ENCODE peak calls at places on chromosome 1, in four cellular contexts. V is H9, K is mesendoderm, W is H1. I is an unnamed sample.

GRCh38 chr1:29245876-29246275 is 9.6 kb downstream of the PTPRU start:
- DNase-seq in V (no peak), K (no peak), W (no peak), I (peak; percentile 53)

GRCh38 chr1:158008630-158009029 is 15.2 kb downstream of the KIRREL1 start:
- DNase-seq in W (no peak), V (no peak), K (no peak), I (no peak)

GRCh38 chr1:17125756-17126237 is 6.5 kb upstream of the PADI2 start:
- DNase-seq in W (peak; percentile 99), K (peak; percentile 85), V (peak; percentile 93), I (peak; percentile 68)

GRCh38 chr1:169113613-169114119 is 7.2 kb downstream of the ATP1B1 start:
- DNase-seq in V (peak; percentile 69), W (no peak), K (peak; percentile 96), I (peak; percentile 95)

GRCh38 chr1:76146184-76146583 is 71.6 kb downstream of the ST6GALNAC3 start:
- DNase-seq in K (no peak), V (no peak), W (no peak), I (no peak)

GRCh38 chr1:8364528-8365442 is 46.9 kb downstream of the SLC45A1 start:
- DNase-seq in W (no peak), V (no peak), K (no peak), I (no peak)

GRCh38 chr1:218426343-218426657 is 81.2 kb downstream of the TGFB2 start:
- DNase-seq in K (no peak), V (no peak), W (no peak), I (peak; percentile 43)

GRCh38 chr1:39178541-39179431 is 25.7 kb upstream of the MACF1 start:
- DNase-seq in W (no peak), K (peak; percentile 78), V (no peak), I (peak; percentile 77)

GRCh38 chr1:51329443-51330325 is 678 bp downstream of the TTC39A start:
- DNase-seq in W (no peak), V (no peak), K (no peak), I (no peak)

GRCh38 chr1:7642781-7643180 is 128.3 kb upstream of the VAMP3 start:
- DNase-seq in V (no peak), K (no peak), W (no peak), I (peak; percentile 14)

GRCh38 chr1:154760469-154760933 is 109.6 kb downstream of the KCNN3 start:
- DNase-seq in W (peak; percentile 93), K (peak; percentile 61), V (peak; percentile 78), I (no peak)

GRCh38 chr1:205668951-205669340 is 11.4 kb downstream of the SLC45A3 start:
- DNase-seq in W (no peak), K (no peak), V (no peak), I (no peak)

GRCh38 chr1:185358957-185359356 is 41.9 kb upstream of the IVNS1ABP start:
- DNase-seq in V (no peak), K (no peak), W (no peak), I (no peak)

GRCh38 chr1:52139817-52140540 is 1.9 kb upstream of the ZFYVE9 start:
- DNase-seq in V (no peak), W (no peak), K (no peak), I (peak; percentile 88)

GRCh38 chr1:41322835-41323234 is 38.4 kb upstream of the FOXO6 start:
- DNase-seq in W (peak; percentile 80), K (peak; percentile 76), V (peak; percentile 79), I (no peak)

GRCh38 chr1:21379571-21379970 is 60.4 kb upstream of the NBPF3 start:
- DNase-seq in V (no peak), W (no peak), K (no peak), I (no peak)

GRCh38 chr1:21378705-21379494 is 61.0 kb upstream of the NBPF3 start:
- DNase-seq in K (no peak), V (no peak), W (no peak), I (no peak)

GRCh38 chr1:21383785-21384401 is 56.0 kb upstream of the NBPF3 start:
- DNase-seq in W (no peak), K (peak; percentile 21), V (no peak), I (no peak)

GRCh38 chr1:21384620-21385019 is 55.3 kb upstream of the NBPF3 start:
- DNase-seq in K (no peak), W (no peak), V (no peak), I (no peak)

DNA sequence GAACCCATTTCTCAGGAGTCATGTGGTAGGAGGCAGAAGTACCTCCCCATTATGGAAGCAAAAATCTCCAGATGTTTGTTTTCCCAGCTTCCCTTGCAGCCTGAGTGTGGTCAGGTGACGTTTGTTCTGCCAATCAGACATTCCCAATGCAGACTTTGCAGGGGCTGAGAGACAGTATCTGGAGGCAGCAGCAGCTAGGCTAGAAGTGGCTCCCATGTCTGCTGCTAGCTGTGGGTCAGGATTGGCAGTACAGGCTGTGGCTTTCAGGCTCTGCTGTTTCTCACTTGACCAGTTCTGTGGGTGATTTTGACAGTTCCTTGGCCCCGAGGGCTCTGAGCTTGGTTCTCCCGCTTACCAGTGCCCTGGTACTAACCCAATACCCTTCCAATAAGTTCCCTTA is 58.6 kb upstream of the NBPF3 start:
- DNase-seq in V (no peak), K (peak; percentile 5), W (no peak), I (no peak)
- H4K5ac ChIP-seq in V (no peak overlapping the region), K (no peak overlapping the region), W (no peak overlapping the region), I (no peak overlapping the region)

GRCh38 chr1:240073097-240073496 is 18.6 kb upstream of the FMN2 start:
- DNase-seq in V (peak; percentile 35), W (no peak), K (peak; percentile 50), I (no peak)
- H4K5ac ChIP-seq in V (no peak overlapping the region), W (no peak overlapping the region), K (no peak overlapping the region), I (no peak overlapping the region)

GRCh38 chr1:201647094-201647493 is 108.2 kb downstream of the NAV1 start:
- DNase-seq in V (no peak), W (no peak), K (no peak), I (no peak)

GRCh38 chr1:201648066-201648910 is 109.4 kb downstream of the NAV1 start:
- DNase-seq in K (peak; percentile 68), W (peak; percentile 71), V (peak; percentile 65), I (peak; percentile 75)

GRCh38 chr1:201647722-201648065 is 108.8 kb downstream of the NAV1 start:
- DNase-seq in W (peak; percentile 61), V (no peak), K (no peak), I (no peak)

GRCh38 chr1:201645956-201646355 is 107.0 kb downstream of the NAV1 start:
- DNase-seq in K (no peak), W (no peak), V (no peak), I (peak; percentile 45)

GRCh38 chr1:201646623-201647022 is 107.7 kb downstream of the NAV1 start:
- DNase-seq in W (no peak), K (no peak), V (no peak), I (no peak)
- H4K5ac ChIP-seq in W (no peak overlapping the region), K (no peak overlapping the region), V (no peak overlapping the region), I (no peak overlapping the region)

GRCh38 chr1:96361961-96362360 is 359.6 kb upstream of the PTBP2 start:
- DNase-seq in V (no peak), K (no peak), W (no peak), I (no peak)
- H4K5ac ChIP-seq in V (no peak overlapping the region), K (no peak overlapping the region), W (no peak overlapping the region), I (peak overlapping the region; percentile 64)

GRCh38 chr1:3945222-3945621 is 45.1 kb upstream of the C1orf174 start:
- DNase-seq in K (no peak), V (peak; percentile 15), W (no peak), I (no peak)

GRCh38 chr1:3945916-3946840 is 46.1 kb upstream of the C1orf174 start:
- DNase-seq in W (no peak), V (no peak), K (no peak), I (no peak)

GRCh38 chr1:3944621-3944914 is 44.5 kb upstream of the C1orf174 start:
- DNase-seq in V (no peak), W (no peak), K (no peak), I (no peak)

GRCh38 chr1:3943806-3944620 is 43.9 kb upstream of the C1orf174 start:
- DNase-seq in W (no peak), K (no peak), V (no peak), I (no peak)

GRCh38 chr1:3948344-3948743 is 48.3 kb upstream of the C1orf174 start:
- DNase-seq in W (no peak), V (peak; percentile 25), K (no peak), I (no peak)
- H4K5ac ChIP-seq in W (no peak overlapping the region), V (no peak overlapping the region), K (no peak overlapping the region), I (no peak overlapping the region)

GRCh38 chr1:30845891-30846290 is 62.7 kb downstream of the SDC3 start:
- DNase-seq in V (peak; percentile 68), W (no peak), K (peak; percentile 27), I (no peak)
- H4K5ac ChIP-seq in V (no peak overlapping the region), W (no peak overlapping the region), K (no peak overlapping the region), I (no peak overlapping the region)

GRCh38 chr1:226697151-226697575 is 41.9 kb downstream of the ITPKB start:
- DNase-seq in W (no peak), K (no peak), V (no peak), I (peak; percentile 89)
- H4K5ac ChIP-seq in W (no peak overlapping the region), K (no peak overlapping the region), V (no peak overlapping the region), I (no peak overlapping the region)

GRCh38 chr1:37391181-37391949 is 83.0 kb upstream of the ZC3H12A start:
- DNase-seq in V (peak; percentile 58), K (peak; percentile 74), W (peak; percentile 57), I (no peak)

GRCh38 chr1:37392051-37392450 is 82.3 kb upstream of the ZC3H12A start:
- DNase-seq in V (no peak), K (no peak), W (no peak), I (no peak)

GRCh38 chr1:37393585-37394120 is 80.7 kb upstream of the ZC3H12A start:
- DNase-seq in W (no peak), V (no peak), K (no peak), I (no peak)

GRCh38 chr1:37394574-37395464 is 79.6 kb upstream of the ZC3H12A start:
- DNase-seq in V (peak; percentile 95), K (peak; percentile 91), W (peak; percentile 80), I (no peak)

GRCh38 chr1:37393173-37393572 is 81.2 kb upstream of the ZC3H12A start:
- DNase-seq in V (no peak), W (no peak), K (no peak), I (no peak)
- H4K5ac ChIP-seq in V (no peak overlapping the region), W (no peak overlapping the region), K (no peak overlapping the region), I (no peak overlapping the region)

GRCh38 chr1:43410571-43410970 is 20.9 kb downstream of the SZT2 start:
- DNase-seq in W (no peak), V (no peak), K (no peak), I (no peak)
- H4K5ac ChIP-seq in W (no peak overlapping the region), V (no peak overlapping the region), K (no peak overlapping the region), I (no peak overlapping the region)